ENCODE peak calls at places on chromosomes 6 and 20, in six cellular contexts. One of them, this sample, is unnamed.

GRCh38 chr20:24909086-24909780 is 39.8 kb upstream of the CST7 start:
- DNase-seq in BJ: no peak
- DNase-seq in MM.1S: no peak
- DNase-seq in pancreas: no peak
- DNase-seq in AG10803: no peak
- DNase-seq in endothelial cell of umbilical vein: no peak
- DNase-seq in this sample: no peak

GRCh38 chr6:134031696-134032255 is 20.6 kb downstream of the SLC2A12 start:
- DNase-seq in AG10803: peak; percentile 39
- DNase-seq in MM.1S: no peak
- DNase-seq in endothelial cell of umbilical vein: no peak
- DNase-seq in BJ: no peak
- DNase-seq in pancreas: no peak
- DNase-seq in this sample: no peak

GRCh38 chr6:74250161-74250560 is 554.2 kb downstream of the CD109 start:
- DNase-seq in endothelial cell of umbilical vein: peak; percentile 15
- DNase-seq in BJ: no peak
- DNase-seq in AG10803: peak; percentile 23
- DNase-seq in MM.1S: no peak
- DNase-seq in pancreas: no peak
- DNase-seq in this sample: no peak

GRCh38 chr6:140538926-140539325 is 1164.5 kb upstream of the CITED2 start:
- DNase-seq in AG10803: peak; percentile 65
- DNase-seq in MM.1S: no peak
- DNase-seq in pancreas: no peak
- DNase-seq in endothelial cell of umbilical vein: no peak
- DNase-seq in BJ: no peak
- DNase-seq in this sample: no peak

GRCh38 chr20:45318948-45319347 is 10.8 kb upstream of the MATN4 start:
- DNase-seq in pancreas: no peak
- DNase-seq in MM.1S: no peak
- DNase-seq in BJ: no peak
- DNase-seq in AG10803: no peak
- DNase-seq in endothelial cell of umbilical vein: no peak
- DNase-seq in this sample: no peak

GRCh38 chr6:87664943-87665342 is 37.1 kb downstream of the AKIRIN2 start:
- DNase-seq in AG10803: no peak
- DNase-seq in pancreas: no peak
- DNase-seq in BJ: no peak
- DNase-seq in MM.1S: no peak
- DNase-seq in endothelial cell of umbilical vein: no peak
- DNase-seq in this sample: no peak

GRCh38 chr6:101396552-101397173 is 3.2 kb downstream of the GRIK2 start:
- DNase-seq in endothelial cell of umbilical vein: peak; percentile 46
- DNase-seq in MM.1S: peak; percentile 77
- DNase-seq in AG10803: peak; percentile 40
- DNase-seq in pancreas: peak; percentile 51
- DNase-seq in BJ: no peak
- DNase-seq in this sample: peak; percentile 73

GRCh38 chr6:126015869-126016268 is 29.5 kb downstream of the TRMT11 start:
- DNase-seq in MM.1S: no peak
- DNase-seq in AG10803: peak; percentile 29
- DNase-seq in endothelial cell of umbilical vein: peak; percentile 47
- DNase-seq in pancreas: no peak
- DNase-seq in BJ: no peak
- DNase-seq in this sample: no peak

GRCh38 chr6:169640347-169640972 is 61.4 kb downstream of the WDR27 start:
- DNase-seq in BJ: no peak
- DNase-seq in AG10803: peak; percentile 67
- DNase-seq in MM.1S: no peak
- DNase-seq in endothelial cell of umbilical vein: no peak
- DNase-seq in pancreas: no peak
- DNase-seq in this sample: no peak
- TF ChIP-seq CTCF in BJ: peak; percentile 34
- TF ChIP-seq CTCF in AG10803: peak; percentile 71
- TF ChIP-seq CTCF in MM.1S: no peak
- TF ChIP-seq CTCF in endothelial cell of umbilical vein: no peak
- TF ChIP-seq CTCF in pancreas: no peak
- TF ChIP-seq CTCF in this sample: no peak

GRCh38 chr6:108556250-108556649 is 4.5 kb upstream of the FOXO3 start:
- DNase-seq in BJ: no peak
- DNase-seq in MM.1S: no peak
- DNase-seq in AG10803: no peak
- DNase-seq in endothelial cell of umbilical vein: no peak
- DNase-seq in pancreas: no peak
- DNase-seq in this sample: no peak

GRCh38 chr6:108559097-108559883 is 1.4 kb upstream of the FOXO3 start:
- DNase-seq in pancreas: peak; percentile 92
- DNase-seq in MM.1S: peak; percentile 88
- DNase-seq in BJ: no peak
- DNase-seq in endothelial cell of umbilical vein: peak; percentile 83
- DNase-seq in AG10803: peak; percentile 91
- DNase-seq in this sample: peak; percentile 93

GRCh38 chr6:108558372-108559096 is 2.2 kb upstream of the FOXO3 start:
- DNase-seq in BJ: peak; percentile 87
- DNase-seq in pancreas: peak; percentile 98
- DNase-seq in AG10803: peak; percentile 99
- DNase-seq in MM.1S: peak; percentile 99
- DNase-seq in endothelial cell of umbilical vein: peak; percentile 99
- DNase-seq in this sample: peak; percentile 100

GRCh38 chr6:108556864-108557493 is 3.7 kb upstream of the FOXO3 start:
- DNase-seq in AG10803: peak; percentile 34
- DNase-seq in endothelial cell of umbilical vein: no peak
- DNase-seq in pancreas: no peak
- DNase-seq in MM.1S: no peak
- DNase-seq in BJ: no peak
- DNase-seq in this sample: no peak

DNA sequence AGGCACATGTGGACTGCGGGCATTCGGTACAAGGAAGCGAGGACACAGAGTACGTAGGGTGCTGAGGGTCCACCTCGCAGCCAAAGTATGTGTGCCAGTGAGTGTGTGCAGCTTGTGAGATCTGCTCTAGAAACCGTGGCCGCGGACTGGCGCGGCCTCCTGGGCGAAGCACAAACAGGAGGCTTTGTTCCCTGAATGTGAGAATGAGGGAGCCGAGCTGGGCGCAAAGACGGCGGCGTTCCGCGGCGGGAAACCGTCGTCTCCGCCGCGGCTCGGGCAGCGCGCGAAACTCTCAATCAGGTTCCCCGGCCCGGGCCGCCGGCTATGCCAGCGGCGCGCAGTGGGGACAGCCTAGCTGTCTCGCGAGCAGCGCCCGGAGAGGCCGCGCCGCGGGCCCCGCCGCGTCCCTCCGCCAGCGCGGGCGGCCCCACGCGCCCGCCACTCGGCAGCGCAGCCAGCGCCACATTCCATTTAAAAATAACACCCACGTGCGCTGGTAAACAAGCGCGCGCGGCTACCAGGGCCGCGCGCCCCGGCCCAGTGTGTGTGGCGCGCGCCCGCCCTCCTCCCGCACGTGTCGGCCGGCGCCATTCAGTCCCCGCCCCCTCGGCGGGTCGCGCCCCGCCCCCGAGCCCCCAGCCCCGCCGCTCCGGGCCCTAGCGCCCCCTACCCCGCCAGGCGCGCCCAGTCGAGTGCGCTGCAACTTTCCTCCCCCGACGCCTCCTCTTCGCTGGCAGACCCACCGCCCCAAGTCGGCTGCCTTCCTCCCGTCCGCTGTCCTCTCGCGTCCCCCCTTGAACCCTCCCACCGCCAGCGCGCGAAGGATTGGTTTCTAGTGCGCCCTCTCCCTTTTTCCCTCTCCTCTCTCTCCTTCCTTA is 3.0 kb upstream of the FOXO3 start:
- DNase-seq in AG10803: peak; percentile 71
- DNase-seq in endothelial cell of umbilical vein: peak; percentile 51
- DNase-seq in BJ: no peak
- DNase-seq in pancreas: peak; percentile 45
- DNase-seq in MM.1S: peak; percentile 82
- DNase-seq in this sample: peak; percentile 84
- TF ChIP-seq CTCF in AG10803: no peak
- TF ChIP-seq CTCF in endothelial cell of umbilical vein: peak; percentile 2
- TF ChIP-seq CTCF in BJ: no peak
- TF ChIP-seq CTCF in pancreas: no peak
- TF ChIP-seq CTCF in MM.1S: no peak
- TF ChIP-seq CTCF in this sample: no peak

GRCh38 chr6:5422321-5422915 is 161.1 kb downstream of the FARS2 start:
- DNase-seq in BJ: no peak
- DNase-seq in AG10803: peak; percentile 54
- DNase-seq in pancreas: no peak
- DNase-seq in endothelial cell of umbilical vein: peak; percentile 40
- DNase-seq in MM.1S: no peak
- DNase-seq in this sample: peak; percentile 57
- TF ChIP-seq CTCF in BJ: peak; percentile 75
- TF ChIP-seq CTCF in AG10803: peak; percentile 87
- TF ChIP-seq CTCF in pancreas: no peak
- TF ChIP-seq CTCF in endothelial cell of umbilical vein: peak; percentile 55
- TF ChIP-seq CTCF in MM.1S: peak; percentile 37
- TF ChIP-seq CTCF in this sample: peak; percentile 63

DNA sequence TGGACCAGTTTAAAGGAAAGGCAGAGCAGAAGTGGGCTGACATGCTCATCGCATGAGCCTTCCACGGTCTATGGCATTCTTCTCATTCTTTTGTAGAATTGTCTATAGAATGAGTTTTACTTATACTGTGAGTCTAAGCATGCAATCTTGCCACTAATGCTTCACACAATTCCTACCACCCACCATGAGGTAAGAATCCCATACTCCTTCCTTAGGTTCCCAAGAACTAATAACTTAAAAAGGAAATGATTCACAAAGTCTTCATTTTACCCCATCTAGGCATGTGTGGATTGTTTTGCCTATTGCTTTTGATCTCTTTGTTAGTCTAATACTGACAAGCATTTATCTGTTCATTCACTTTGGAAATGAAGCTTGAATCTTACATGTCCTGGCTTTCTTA is 195.2 kb downstream of the LY86 start:
- DNase-seq in pancreas: no peak
- DNase-seq in BJ: no peak
- DNase-seq in endothelial cell of umbilical vein: no peak
- DNase-seq in AG10803: no peak
- DNase-seq in MM.1S: no peak
- DNase-seq in this sample: no peak
- TF ChIP-seq CTCF in pancreas: no peak
- TF ChIP-seq CTCF in BJ: no peak
- TF ChIP-seq CTCF in endothelial cell of umbilical vein: no peak
- TF ChIP-seq CTCF in AG10803: no peak
- TF ChIP-seq CTCF in MM.1S: no peak
- TF ChIP-seq CTCF in this sample: no peak

This sample was measured in cardiac muscle cell.